ENCODE peak calls at places on chromosomes 4 and X, in four cellular contexts. V is heart right ventricle, A is stomach, Z is foreskin keratinocyte. E is an unnamed sample.
A peak's percentile ranks its signal among the peaks of the same experiment; 100 is the strongest.

GRCh38 chrX:51955200-51955599 is 61.8 kb downstream of the MAGED1 start:
- DNase-seq in Z (peak; percentile 58), A (no peak), V (no peak), E (no peak)

GRCh38 chr4:26242451-26242850 is 78.4 kb upstream of the RBPJ start:
- DNase-seq in A (no peak), Z (no peak), V (no peak), E (no peak)

GRCh38 chr4:139300431-139301142 is 718 bp upstream of the NAA15 start:
- DNase-seq in V (no peak), Z (no peak), A (no peak), E (no peak)

GRCh38 chr4:116866116-116866515 is 219.3 kb downstream of the TRAM1L1 start:
- DNase-seq in V (no peak), A (no peak), Z (no peak), E (no peak)

GRCh38 chr4:38099908-38100407 is 139.8 kb downstream of the PTTG2 start:
- DNase-seq in A (no peak), V (no peak), Z (peak; percentile 96), E (no peak)

GRCh38 chr4:182015893-182016292 is 227.3 kb upstream of the TENM3 start:
- DNase-seq in Z (peak; percentile 30), A (no peak), V (no peak), E (no peak)

GRCh38 chrX:113473418-113473817 is 632.8 kb upstream of the AMOT start:
- DNase-seq in Z (no peak), A (no peak), V (no peak), E (no peak)

GRCh38 chr4:79977131-79977840 is 95.7 kb downstream of the ANTXR2 start:
- DNase-seq in A (no peak), V (no peak), Z (no peak), E (no peak)

GRCh38 chr4:90495211-90495610 is 368.0 kb downstream of the CCSER1 start:
- DNase-seq in V (no peak), Z (no peak), A (no peak), E (no peak)

GRCh38 chr4:13059015-13059414 is 425.1 kb downstream of the RAB28 start:
- DNase-seq in V (no peak), Z (no peak), A (no peak), E (no peak)

GRCh38 chr4:69054578-69055200 is 41.6 kb upstream of the UGT2B7 start:
- DNase-seq in A (no peak), V (no peak), Z (peak; percentile 61), E (no peak)

GRCh38 chr4:109046549-109047171 is 255.8 kb downstream of the COL25A1 start:
- DNase-seq in V (no peak), A (no peak), Z (no peak), E (no peak)

GRCh38 chr4:8316911-8317351 is 47.4 kb downstream of the HTRA3 start:
- DNase-seq in A (peak; percentile 18), V (no peak), Z (no peak), E (no peak)

GRCh38 chr4:164997324-164997723 is 19.9 kb upstream of the TRIM61 start:
- DNase-seq in Z (no peak), A (no peak), V (no peak), E (no peak)

GRCh38 chrX:19532709-19533108 is 17.4 kb upstream of the MAP3K15 start:
- DNase-seq in A (no peak), Z (no peak), V (peak; percentile 6), E (no peak)

GRCh38 chr4:172311682-172312081 is 498.5 kb downstream of the GALNTL6 start:
- DNase-seq in A (no peak), V (no peak), Z (no peak), E (no peak)

GRCh38 chr4:122617597-122618593 is 3.0 kb downstream of the IL21 start:
- DNase-seq in V (no peak), A (no peak), Z (no peak), E (no peak)

GRCh38 chrX:127317159-127317558 is 497.6 kb downstream of the PRR32 start:
- DNase-seq in Z (no peak), V (no peak), A (no peak), E (no peak)

GRCh38 chr4:4461850-4462249 is 74.9 kb downstream of the NSG1 start:
- DNase-seq in A (peak; percentile 43), V (no peak), Z (no peak), E (peak; percentile 91)

GRCh38 chr4:126544276-126544675 is 1088.5 kb upstream of the INTU start:
- DNase-seq in V (no peak), A (no peak), Z (no peak), E (no peak)

GRCh38 chr4:127236875-127237274 is 395.9 kb upstream of the INTU start:
- DNase-seq in V (no peak), A (no peak), Z (no peak), E (no peak)

GRCh38 chr4:124053872-124054538 is 657.4 kb downstream of the SPRY1 start:
- DNase-seq in V (no peak), Z (no peak), A (no peak), E (no peak)

GRCh38 chrX:132956421-132957210 is 1.8 kb downstream of the HS6ST2 start:
- DNase-seq in A (no peak), V (no peak), Z (no peak), E (no peak)

GRCh38 chr4:183469327-183469726 is 24.9 kb downstream of the CDKN2AIP start:
- DNase-seq in Z (peak; percentile 33), A (no peak), V (no peak), E (no peak)

GRCh38 chrX:20372533-20372932 is 105.8 kb upstream of the RPS6KA3 start:
- DNase-seq in V (no peak), A (no peak), Z (no peak), E (no peak)

GRCh38 chr4:158670975-158671664 is 567 bp downstream of the C4orf46 start:
- DNase-seq in A (peak; percentile 76), V (peak; percentile 81), Z (peak; percentile 42), E (no peak)

GRCh38 chr4:148041606-148042324 is 309.9 kb downstream of the ARHGAP10 start:
- DNase-seq in V (no peak), A (no peak), Z (no peak), E (no peak)

GRCh38 chr4:76216975-76217814 is 3.6 kb upstream of the SCARB2 start:
- DNase-seq in A (no peak), Z (no peak), V (no peak), E (no peak)

GRCh38 chr4:11151500-11151899 is 277.2 kb downstream of the HS3ST1 start:
- DNase-seq in A (no peak), Z (no peak), V (no peak), E (no peak)

GRCh38 chr4:99855677-99856076 is 38.5 kb downstream of the LAMTOR3 start:
- DNase-seq in Z (no peak), V (no peak), A (no peak), E (no peak)

GRCh38 chr4:179437962-179438361 is 1995.7 kb upstream of the AGA start:
- DNase-seq in A (no peak), V (no peak), Z (no peak), E (no peak)

GRCh38 chrX:10173331-10173900 is 16.6 kb downstream of the CLCN4 start:
- DNase-seq in A (peak; percentile 35), V (peak; percentile 55), Z (peak; percentile 85), E (peak; percentile 73)

GRCh38 chr4:127870688-127871087 is 10.0 kb upstream of the PLK4 start:
- DNase-seq in A (no peak), Z (no peak), V (peak; percentile 39), E (no peak)

GRCh38 chr4:108166441-108167315 is 2.1 kb downstream of the LEF1 start:
- DNase-seq in Z (no peak), V (no peak), A (peak; percentile 54), E (no peak)

DNA sequence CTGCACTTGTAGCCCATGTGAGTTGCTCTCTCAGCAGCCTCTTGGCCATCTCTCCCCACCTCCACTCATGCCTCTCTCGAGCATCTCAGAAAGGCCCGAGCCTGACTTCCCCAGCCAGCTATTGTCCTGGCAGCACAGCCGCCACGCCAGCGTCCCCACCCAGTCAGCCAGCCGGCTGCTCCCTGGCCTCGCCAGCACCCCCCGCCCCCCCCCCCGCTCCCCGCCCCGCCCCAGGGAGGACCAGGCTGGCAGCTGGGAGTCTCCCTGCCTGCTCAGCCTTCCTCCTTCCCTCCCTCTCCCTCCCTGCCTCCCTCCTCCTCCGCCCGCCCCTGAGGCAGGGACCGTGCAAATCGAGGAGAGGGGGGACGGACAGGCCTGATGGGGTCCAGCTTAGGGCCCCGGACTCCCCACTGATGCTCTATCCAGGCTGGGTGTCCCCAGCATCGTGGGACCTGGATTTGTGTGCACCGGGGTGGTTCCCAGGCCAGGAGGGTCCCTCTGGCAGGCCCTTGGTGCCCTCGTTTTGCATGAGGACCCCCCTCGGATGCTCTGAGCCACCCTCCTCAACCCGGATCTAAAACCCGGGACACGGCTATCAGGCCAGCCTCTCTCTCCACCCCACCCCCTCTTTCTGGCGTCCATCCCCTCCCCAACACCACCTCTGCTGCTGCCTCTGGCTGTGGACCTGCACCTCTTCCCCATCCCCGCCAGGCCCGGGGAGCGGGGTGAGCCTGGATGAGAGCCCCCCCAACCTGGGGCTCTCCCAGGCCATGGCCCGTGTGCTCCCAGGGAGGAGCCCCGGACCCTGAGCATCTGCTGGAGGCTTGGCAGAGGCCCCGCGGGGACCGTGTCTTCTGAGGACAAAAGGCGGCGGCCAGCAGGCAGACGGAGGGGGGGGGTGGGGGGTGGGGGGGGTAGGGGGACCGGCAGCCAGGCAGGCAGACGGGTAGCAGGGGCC is at the start of gene GPR173:
- DNase-seq in V (peak; percentile 36), Z (no peak), A (no peak), E (no peak)
- H3K27ac ChIP-seq in V (peak within 1 kb of the TSS; percentile 37), Z (no peak within 1 kb of the TSS), A (peak within 1 kb of the TSS; percentile 24), E (no peak within 1 kb of the TSS)

DNA sequence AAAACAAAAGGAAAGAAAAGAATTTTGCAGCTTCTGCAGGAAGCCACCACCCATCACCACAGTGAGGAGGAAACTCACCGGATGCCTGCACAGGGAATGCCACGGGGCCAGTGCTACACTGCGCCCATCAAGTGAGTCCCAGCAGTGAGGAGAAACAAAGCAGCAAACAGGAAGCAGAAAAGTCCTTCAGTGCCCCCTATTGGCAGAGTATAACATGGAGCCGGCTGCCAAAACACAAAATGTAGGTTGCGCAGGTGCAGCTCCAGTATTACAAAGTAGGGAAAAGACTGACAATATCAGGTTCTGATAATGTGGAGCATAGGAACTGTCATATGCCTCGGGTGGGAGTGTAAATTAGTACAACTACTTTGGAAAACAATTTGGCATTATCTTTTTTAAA is 23.3 kb upstream of the SCML2 start:
- DNase-seq in Z (no peak), A (peak; percentile 27), V (no peak), E (no peak)
- H3K27me3 ChIP-seq in Z (no peaks in the 10 kb centered on the region), A (no peaks in the 10 kb centered on the region), V (no peaks in the 10 kb centered on the region), E (no peaks in the 10 kb centered on the region)

GRCh38 chr4:113447695-113448265 is 313.8 kb downstream of the CAMK2D start:
- DNase-seq in A (no peak), Z (no peak), V (no peak), E (peak; percentile 24)
- H3K27ac ChIP-seq in A (peak overlapping the region; percentile 67), Z (peak overlapping the region; percentile 86), V (peak overlapping the region; percentile 41), E (peak overlapping the region; percentile 15)

GRCh38 chr4:1770245-1770644 is 22.8 kb upstream of the FGFR3 start:
- DNase-seq in V (no peak), A (no peak), Z (no peak), E (no peak)

GRCh38 chr4:1768367-1769034 is 24.6 kb upstream of the FGFR3 start:
- DNase-seq in Z (no peak), A (no peak), V (no peak), E (no peak)

GRCh38 chr4:1767770-1768366 is 25.2 kb upstream of the FGFR3 start:
- DNase-seq in Z (no peak), A (peak; percentile 47), V (no peak), E (no peak)

GRCh38 chr4:1770791-1771231 is 22.3 kb upstream of the FGFR3 start:
- DNase-seq in V (no peak), A (no peak), Z (no peak), E (no peak)

DNA sequence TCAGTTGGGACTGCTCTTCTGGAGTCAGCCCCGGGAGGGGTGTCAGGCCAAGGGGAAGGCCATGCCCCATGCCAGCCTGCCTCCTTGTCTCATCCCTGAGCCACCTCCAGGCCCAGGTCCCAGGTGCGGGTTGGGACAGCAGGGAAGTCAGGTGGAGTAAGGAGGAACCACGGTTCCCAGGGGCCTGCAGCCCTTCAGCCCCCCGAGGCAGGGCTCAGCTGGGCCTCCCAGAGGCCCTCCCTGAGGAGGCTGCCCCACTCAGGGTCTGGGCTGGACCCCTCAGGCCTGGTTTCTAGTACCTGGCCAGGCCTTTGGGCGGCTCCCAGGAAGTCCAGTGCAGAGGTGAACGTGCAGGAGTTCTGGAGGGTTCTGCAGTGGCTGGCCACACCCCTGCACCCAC is 23.4 kb upstream of the FGFR3 start:
- DNase-seq in A (no peak), V (no peak), Z (no peak), E (no peak)
- H3K27me3 ChIP-seq in A (peaks cover 88% of the 10 kb centered on the region), V (peaks cover 3% of the 10 kb centered on the region), Z (peaks cover 7% of the 10 kb centered on the region), E (no peaks in the 10 kb centered on the region)

E was measured in right lobe of liver.